ENCODE peak calls at places on chromosome 14, in eight cellular contexts. Q is Peyer's patch, K is astrocyte of the cerebellum, J is heart left ventricle, O is left ventricle myocardium inferior, A is BJ, L is mesothelial cell of epicardium, Z is hepatocyte. M is an unnamed sample.

GRCh38 chr14:28765907-28766504 is 581 bp upstream of the FOXG1 start:
- DNase-seq in J (no peak), K (no peak), Z (peak; percentile 25), O (no peak), A (no peak), Q (no peak), L (no peak), M (no peak)

GRCh38 chr14:103136388-103137271 is 13.4 kb downstream of the TNFAIP2 start:
- DNase-seq in Q (no peak), A (no peak), K (no peak), J (no peak), Z (peak; percentile 85), O (no peak), L (no peak), M (no peak)

GRCh38 chr14:72519543-72519942 is 374.4 kb downstream of the DPF3 start:
- DNase-seq in O (no peak), L (no peak), Z (no peak), K (no peak), J (no peak), Q (no peak), A (no peak), M (no peak)

GRCh38 chr14:88749139-88749538 is 43.6 kb downstream of the EML5 start:
- DNase-seq in L (no peak), K (no peak), O (no peak), Q (no peak), A (no peak), J (no peak), Z (no peak), M (no peak)

GRCh38 chr14:103100281-103101121 is 6.0 kb downstream of the EXOC3L4 start:
- DNase-seq in K (no peak), L (no peak), J (peak; percentile 52), O (no peak), A (no peak), Q (no peak), Z (no peak), M (no peak)

GRCh38 chr14:103103461-103104388 is 9.2 kb downstream of the EXOC3L4 start:
- DNase-seq in Q (peak; percentile 86), A (no peak), K (no peak), L (no peak), Z (no peak), O (peak; percentile 64), J (peak; percentile 77), M (no peak)

GRCh38 chr14:56891226-56891625 is 80.9 kb upstream of the OTX2 start:
- DNase-seq in Z (peak; percentile 7), Q (no peak), K (no peak), A (no peak), L (no peak), J (no peak), O (no peak), M (no peak)

GRCh38 chr14:29352681-29353080 is 575.0 kb downstream of the PRKD1 start:
- DNase-seq in K (no peak), Z (no peak), O (no peak), J (no peak), L (no peak), Q (no peak), A (no peak), M (no peak)

GRCh38 chr14:77593501-77593911 is 22.9 kb downstream of the SPTLC2 start:
- DNase-seq in J (no peak), K (no peak), Q (no peak), O (no peak), A (no peak), Z (no peak), L (no peak), M (no peak)

GRCh38 chr14:56137842-56138241 is 19.6 kb downstream of the PELI2 start:
- DNase-seq in O (no peak), J (no peak), K (no peak), Q (no peak), L (no peak), A (no peak), Z (no peak), M (no peak)

GRCh38 chr14:68408680-68409079 is 384.2 kb downstream of the ZFP36L1 start:
- DNase-seq in A (no peak), Q (no peak), O (no peak), Z (no peak), L (no peak), J (no peak), K (no peak), M (no peak)
- TF ChIP-seq CTCF in A (no peak), Q (peak; percentile 26), O (no peak), Z (peak; percentile 3), L (no peak), J (peak; percentile 19), K (no peak), M (no peak)

GRCh38 chr14:60328588-60328987 is 79.6 kb downstream of the PPM1A start:
- DNase-seq in J (no peak), K (no peak), O (no peak), A (no peak), Q (no peak), L (no peak), Z (no peak), M (no peak)

GRCh38 chr14:60327447-60328331 is 78.7 kb downstream of the PPM1A start:
- DNase-seq in L (no peak), O (peak; percentile 19), K (no peak), Q (peak; percentile 53), J (no peak), A (no peak), Z (peak; percentile 39), M (no peak)

GRCh38 chr14:60331201-60332045 is 82.4 kb downstream of the PPM1A start:
- DNase-seq in O (peak; percentile 35), Z (peak; percentile 77), A (no peak), J (peak; percentile 65), K (no peak), Q (peak; percentile 66), L (no peak), M (peak; percentile 46)

GRCh38 chr14:60332869-60333268 is 83.8 kb downstream of the PPM1A start:
- DNase-seq in Q (no peak), Z (no peak), O (no peak), L (no peak), J (no peak), A (no peak), K (no peak), M (no peak)

DNA sequence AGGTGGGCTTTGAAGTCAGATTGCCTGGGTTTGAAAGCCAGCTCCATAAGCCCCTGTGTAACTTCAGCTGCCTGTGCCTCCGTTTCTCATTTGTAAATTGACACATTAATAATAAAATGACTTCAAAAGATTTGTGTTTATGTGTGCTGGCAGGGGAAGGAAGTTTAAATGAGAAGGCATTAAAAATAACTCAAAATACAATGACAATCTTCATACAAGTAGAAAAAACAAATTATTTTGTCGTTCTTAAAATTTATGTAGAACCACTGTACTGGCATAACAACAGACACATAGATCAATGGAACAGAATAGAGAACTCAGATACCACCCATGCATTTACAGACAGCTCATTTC is 83.0 kb downstream of the PPM1A start:
- DNase-seq in O (no peak), Z (no peak), A (no peak), Q (no peak), J (no peak), K (no peak), L (no peak), M (no peak)
- TF ChIP-seq CTCF in O (no peak), Z (no peak), A (no peak), Q (no peak), J (no peak), K (no peak), L (peak; percentile 50), M (no peak)

GRCh38 chr14:23725528-23725927 is 89.4 kb downstream of the DHRS2 start:
- DNase-seq in Z (no peak), Q (no peak), K (no peak), A (no peak), O (no peak), L (no peak), J (no peak), M (no peak)

GRCh38 chr14:23728791-23729190 is 92.6 kb downstream of the DHRS2 start:
- DNase-seq in A (no peak), O (no peak), Z (no peak), J (no peak), K (no peak), L (no peak), Q (no peak), M (no peak)

GRCh38 chr14:23729720-23730387 is 93.7 kb downstream of the DHRS2 start:
- DNase-seq in A (no peak), L (no peak), Z (no peak), K (no peak), J (no peak), O (no peak), Q (no peak), M (no peak)

GRCh38 chr14:23725980-23726746 is 90.0 kb downstream of the DHRS2 start:
- DNase-seq in L (no peak), J (no peak), Q (no peak), A (no peak), O (no peak), K (no peak), Z (no peak), M (no peak)

GRCh38 chr14:23727566-23728335 is 91.6 kb downstream of the DHRS2 start:
- DNase-seq in O (no peak), Z (peak; percentile 50), L (no peak), K (peak; percentile 4), Q (no peak), J (no peak), A (no peak), M (no peak)
- TF ChIP-seq CTCF in O (peak; percentile 48), Z (peak; percentile 29), L (no peak), K (peak; percentile 26), Q (no peak), J (peak; percentile 36), A (peak; percentile 40), M (no peak)

DNA sequence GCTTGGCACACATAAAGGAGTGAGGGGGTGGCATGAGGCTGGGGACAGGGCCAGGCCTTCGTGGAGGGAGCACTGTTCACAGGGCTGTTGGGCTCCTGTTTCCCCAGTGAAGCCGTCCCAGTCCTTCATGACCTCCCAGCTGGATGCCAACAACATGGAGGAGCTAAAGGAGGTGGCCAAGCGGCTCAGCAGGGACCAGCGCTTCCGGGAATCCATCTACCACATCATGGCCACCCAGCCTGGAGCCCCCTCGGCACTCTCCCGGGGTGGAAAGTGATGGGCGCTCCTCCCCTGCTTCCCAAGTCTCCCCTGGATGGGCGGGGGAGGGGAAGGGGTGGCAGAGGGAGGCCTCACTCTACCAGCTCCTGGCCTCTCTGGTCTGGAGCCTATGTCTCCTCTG is 43.6 kb downstream of the PLEKHD1 start:
- DNase-seq in Z (no peak), A (no peak), K (no peak), J (no peak), O (no peak), L (no peak), Q (no peak), M (no peak)
- TF ChIP-seq CTCF in Z (no peak), A (no peak), K (no peak), J (no peak), O (no peak), L (no peak), Q (no peak), M (no peak)

GRCh38 chr14:99793213-99794155 is at the start of gene EML1:
- DNase-seq in O (peak; percentile 82), Q (peak; percentile 79), J (peak; percentile 93), A (no peak), Z (peak; percentile 95), L (peak; percentile 86), K (peak; percentile 42), M (no peak)
- TF ChIP-seq CTCF in O (no peak), Q (no peak), J (no peak), A (no peak), Z (no peak), L (no peak), K (no peak), M (no peak)

GRCh38 chr14:61187642-61187905 is 93.6 kb downstream of the TMEM30B start:
- DNase-seq in O (no peak), Z (no peak), J (no peak), Q (no peak), K (no peak), A (no peak), L (no peak), M (no peak)
- TF ChIP-seq CTCF in O (no peak), Z (no peak), J (no peak), Q (no peak), K (no peak), A (no peak), L (no peak), M (no peak)

M was measured in omental fat pad.